ENCODE peak calls at places on chromosome 5, in six cellular contexts. H, W, J, L, X and O are unnamed samples.

GRCh38 chr5:81750308-81751008 is 439 bp downstream of the SSBP2 start:
- DNase-seq in J (no peak), X (peak; percentile 56), H (peak; percentile 21), L (no peak), W (no peak), O (no peak)

GRCh38 chr5:43389679-43390329 is 22.4 kb downstream of the CCL28 start:
- DNase-seq in H (peak; percentile 61), L (peak; percentile 96), W (peak; percentile 71), J (peak; percentile 75), X (peak; percentile 84), O (peak; percentile 74)

GRCh38 chr5:159504106-159504856 is 174.0 kb upstream of the IL12B start:
- DNase-seq in J (no peak), X (no peak), H (no peak), L (peak; percentile 33), W (no peak), O (peak; percentile 57)

GRCh38 chr5:90944116-90944515 is 385.5 kb downstream of the ADGRV1 start:
- DNase-seq in W (no peak), L (no peak), J (peak; percentile 13), H (no peak), X (no peak), O (no peak)

GRCh38 chr5:75507841-75508240 is 3.6 kb downstream of the CERT1 start:
- DNase-seq in W (no peak), X (no peak), L (no peak), H (no peak), J (no peak), O (no peak)

GRCh38 chr5:13201022-13201421 is 743.5 kb downstream of the DNAH5 start:
- DNase-seq in H (no peak), W (no peak), L (no peak), J (no peak), X (no peak), O (no peak)

GRCh38 chr5:102807878-102808502 is 52.9 kb downstream of the PAM start:
- DNase-seq in X (peak; percentile 47), W (peak; percentile 23), H (no peak), J (no peak), L (peak; percentile 16), O (peak; percentile 82)

GRCh38 chr5:30401479-30402058 is 791.9 kb upstream of the CDH6 start:
- DNase-seq in X (peak; percentile 73), H (peak; percentile 35), J (peak; percentile 7), L (peak; percentile 47), W (no peak), O (no peak)

GRCh38 chr5:1291611-1292080 is 3.2 kb downstream of the TERT start:
- DNase-seq in L (no peak), W (no peak), X (no peak), J (no peak), H (peak; percentile 64), O (no peak)

GRCh38 chr5:138064526-138064925 is 19.3 kb upstream of the WNT8A start:
- DNase-seq in J (no peak), X (no peak), W (no peak), H (no peak), L (peak; percentile 23), O (peak; percentile 2)

GRCh38 chr5:168123853-168124528 is 167.5 kb upstream of the WWC1 start:
- DNase-seq in X (no peak), L (no peak), H (no peak), J (no peak), W (no peak), O (no peak)

GRCh38 chr5:142192296-142192695 is 83.7 kb downstream of the NDFIP1 start:
- DNase-seq in J (no peak), X (no peak), H (no peak), W (no peak), L (no peak), O (no peak)
- H3K4me3 ChIP-seq in J (no peak overlapping the region), X (no peak overlapping the region), H (no peak overlapping the region), W (no peak overlapping the region), L (no peak overlapping the region), O (no peak overlapping the region)

GRCh38 chr5:68367274-68367673 is 151.7 kb downstream of the PIK3R1 start:
- DNase-seq in L (no peak), X (no peak), J (no peak), W (no peak), H (no peak), O (no peak)
- H3K4me3 ChIP-seq in L (no peak overlapping the region), X (no peak overlapping the region), J (no peak overlapping the region), W (no peak overlapping the region), H (no peak overlapping the region), O (no peak overlapping the region)

GRCh38 chr5:14960120-14960462 is 88.5 kb upstream of the ANKH start:
- DNase-seq in L (no peak), W (no peak), J (no peak), H (no peak), X (no peak), O (no peak)
- H3K4me3 ChIP-seq in L (no peak overlapping the region), W (no peak overlapping the region), J (no peak overlapping the region), H (no peak overlapping the region), X (no peak overlapping the region), O (no peak overlapping the region)

GRCh38 chr5:26856238-26856637 is 182.1 kb downstream of the CDH9 start:
- DNase-seq in W (no peak), J (no peak), X (no peak), L (no peak), H (no peak), O (no peak)
- H3K4me3 ChIP-seq in W (no peak overlapping the region), J (no peak overlapping the region), X (no peak overlapping the region), L (no peak overlapping the region), H (no peak overlapping the region), O (no peak overlapping the region)

DNA sequence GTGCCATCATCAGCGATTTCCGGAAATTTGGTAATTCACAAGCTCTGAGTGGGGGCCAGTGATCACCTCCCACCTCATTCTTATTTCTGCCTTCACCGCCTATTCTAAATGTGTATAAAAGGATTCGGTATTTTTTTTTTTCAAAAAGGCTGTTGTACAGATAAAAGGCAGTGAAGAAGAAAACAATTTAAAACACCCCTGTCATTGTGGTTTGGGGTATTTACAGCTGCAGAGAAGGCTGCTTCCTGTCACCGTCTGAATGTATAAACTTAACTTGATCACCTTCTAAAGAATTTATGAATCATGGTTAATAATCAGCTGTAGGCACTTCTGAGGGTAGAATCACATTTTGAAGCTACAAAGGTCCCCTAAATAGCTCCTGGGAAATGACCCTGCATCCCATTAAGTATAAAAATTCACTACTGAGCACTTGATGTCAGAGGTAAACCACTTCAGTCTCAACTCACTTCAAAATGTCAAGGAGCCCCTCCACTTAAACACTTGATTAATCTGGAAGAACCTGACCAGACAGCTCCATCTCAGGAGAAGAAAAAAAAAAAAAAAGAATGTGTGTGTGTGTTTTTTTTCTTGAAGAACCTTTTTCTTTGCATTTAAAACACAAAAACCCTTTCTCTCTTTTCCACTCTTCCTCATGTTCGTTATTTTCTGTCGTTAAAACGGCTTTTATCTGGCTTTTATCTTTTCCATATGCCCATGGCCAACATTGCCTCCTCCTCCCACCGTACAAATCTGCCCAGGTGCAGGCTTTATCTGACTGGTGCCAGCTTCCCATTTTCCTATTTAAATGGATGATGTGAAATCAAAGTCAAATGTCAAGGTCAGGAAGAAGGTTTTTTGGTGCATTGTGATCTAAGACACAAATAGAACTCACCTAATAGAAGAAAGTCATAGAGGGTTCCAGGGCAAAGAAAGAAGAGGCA is 291.2 kb downstream of the IRX1 start:
- DNase-seq in L (no peak), J (no peak), H (no peak), W (no peak), X (no peak), O (no peak)
- H3K4me3 ChIP-seq in L (no peak overlapping the region), J (no peak overlapping the region), H (no peak overlapping the region), W (no peak overlapping the region), X (no peak overlapping the region), O (no peak overlapping the region)

GRCh38 chr5:135027318-135027698 is 6.7 kb downstream of the PITX1 start:
- DNase-seq in H (no peak), J (no peak), L (no peak), W (no peak), X (peak; percentile 62), O (no peak)
- H3K4me3 ChIP-seq in H (no peak overlapping the region), J (peak overlapping the region; percentile 2), L (no peak overlapping the region), W (no peak overlapping the region), X (no peak overlapping the region), O (no peak overlapping the region)

DNA sequence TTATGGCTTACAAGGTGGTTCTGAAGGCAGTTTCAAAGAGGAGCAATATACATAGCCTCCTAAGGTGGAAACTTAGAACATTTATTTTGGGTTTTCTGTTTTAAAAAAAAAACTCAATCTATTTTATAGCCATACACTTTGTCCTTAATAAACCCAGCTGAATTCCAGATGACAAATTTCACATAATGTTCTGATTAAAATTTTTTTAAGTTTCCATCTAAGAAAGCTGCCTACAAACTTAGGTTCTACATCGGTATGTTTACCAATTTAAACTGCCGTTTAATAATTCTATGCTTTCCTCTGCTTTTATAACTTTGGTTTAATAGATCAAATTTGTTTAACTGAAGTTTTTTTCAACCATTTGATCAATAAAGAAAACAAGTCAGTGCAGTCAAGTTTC is 12.5 kb downstream of the NR3C1 start:
- DNase-seq in H (no peak), X (no peak), L (no peak), J (no peak), W (no peak), O (no peak)
- H3K4me3 ChIP-seq in H (no peak overlapping the region), X (no peak overlapping the region), L (no peak overlapping the region), J (no peak overlapping the region), W (no peak overlapping the region), O (no peak overlapping the region)

DNA sequence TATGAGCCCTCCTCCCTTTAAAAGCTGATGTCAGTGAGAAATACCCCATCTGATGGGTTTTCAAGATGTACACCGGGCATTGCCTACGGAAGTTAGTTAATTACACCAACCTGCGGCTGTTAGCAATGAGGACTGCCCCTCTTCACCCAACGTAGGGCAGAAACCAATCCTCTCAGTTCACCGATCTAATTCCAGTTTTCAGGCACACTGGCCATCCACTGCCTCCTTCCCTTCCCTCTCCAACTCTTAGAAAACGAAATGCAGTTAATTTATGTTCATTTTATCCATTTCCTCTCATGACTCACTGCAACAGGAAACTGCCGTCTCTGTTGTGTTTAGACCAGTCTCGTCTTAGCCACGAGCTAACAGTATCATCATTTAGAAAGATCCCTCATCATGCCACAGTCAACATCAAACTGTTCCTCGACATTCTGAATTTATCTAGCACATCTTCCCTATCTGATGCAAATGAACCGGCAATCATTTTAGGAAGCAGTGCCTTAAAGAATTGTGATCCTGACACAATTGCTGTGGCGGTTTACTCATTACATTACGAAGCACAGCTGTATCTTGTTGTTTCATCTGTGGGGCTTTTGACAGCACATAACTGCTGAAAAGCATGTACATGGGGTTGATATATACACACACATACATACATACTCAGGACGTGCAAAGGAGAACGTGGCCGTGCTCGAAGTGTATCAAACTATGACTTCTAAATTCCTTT is 168.6 kb downstream of the EFNA5 start:
- DNase-seq in H (no peak), X (no peak), J (no peak), L (peak; percentile 64), W (no peak), O (no peak)
- H3K4me3 ChIP-seq in H (no peak overlapping the region), X (no peak overlapping the region), J (peak overlapping the region; percentile 39), L (peak overlapping the region; percentile 18), W (peak overlapping the region; percentile 21), O (no peak overlapping the region)